ENCODE peak calls at places on chromosomes 5 and 9, in five cellular contexts. One of them, this sample, is unnamed.

GRCh38 chr5:505946-506555 is 18.2 kb downstream of the SLC9A3 start:
- DNase-seq in uterus: no peak
- DNase-seq in cardiac muscle cell: no peak
- DNase-seq in H9: no peak
- DNase-seq in HAP-1: no peak
- DNase-seq in this sample: no peak

GRCh38 chr9:125521462-125522327 is 185.3 kb downstream of the MAPKAP1 start:
- DNase-seq in uterus: no peak
- DNase-seq in cardiac muscle cell: no peak
- DNase-seq in H9: no peak
- DNase-seq in HAP-1: no peak
- DNase-seq in this sample: no peak

GRCh38 chr5:141565826-141566575 is 52.8 kb downstream of the DIAPH1 start:
- DNase-seq in uterus: no peak
- DNase-seq in cardiac muscle cell: no peak
- DNase-seq in H9: no peak
- DNase-seq in HAP-1: no peak
- DNase-seq in this sample: no peak

GRCh38 chr5:68033029-68033428 is 182.5 kb upstream of the PIK3R1 start:
- DNase-seq in uterus: no peak
- DNase-seq in cardiac muscle cell: no peak
- DNase-seq in H9: no peak
- DNase-seq in HAP-1: no peak
- DNase-seq in this sample: no peak

GRCh38 chr9:105282870-105283621 is 38.6 kb downstream of the SLC44A1 start:
- DNase-seq in uterus: no peak
- DNase-seq in cardiac muscle cell: no peak
- DNase-seq in H9: no peak
- DNase-seq in HAP-1: no peak
- DNase-seq in this sample: no peak

GRCh38 chr5:169091396-169091980 is 209.5 kb downstream of the SLIT3 start:
- DNase-seq in uterus: no peak
- DNase-seq in cardiac muscle cell: no peak
- DNase-seq in H9: no peak
- DNase-seq in HAP-1: no peak
- DNase-seq in this sample: no peak

GRCh38 chr9:2676466-2676865 is 40.8 kb upstream of the KCNV2 start:
- DNase-seq in uterus: no peak
- DNase-seq in cardiac muscle cell: no peak
- DNase-seq in H9: no peak
- DNase-seq in HAP-1: peak; percentile 51
- DNase-seq in this sample: no peak

GRCh38 chr5:80125962-80126480 is 90.9 kb downstream of the THBS4 start:
- DNase-seq in uterus: no peak
- DNase-seq in cardiac muscle cell: no peak
- DNase-seq in H9: no peak
- DNase-seq in HAP-1: no peak
- DNase-seq in this sample: no peak

GRCh38 chr5:73344835-73345234 is 103.7 kb downstream of the FOXD1 start:
- DNase-seq in uterus: no peak
- DNase-seq in cardiac muscle cell: no peak
- DNase-seq in H9: no peak
- DNase-seq in HAP-1: no peak
- DNase-seq in this sample: no peak

GRCh38 chr9:33404782-33405362 is 2.5 kb upstream of the AQP7 start:
- DNase-seq in uterus: no peak
- DNase-seq in cardiac muscle cell: no peak
- DNase-seq in H9: no peak
- DNase-seq in HAP-1: no peak
- DNase-seq in this sample: no peak

GRCh38 chr9:113299800-113300292 is 3.3 kb downstream of the RNF183 start:
- DNase-seq in uterus: no peak
- DNase-seq in cardiac muscle cell: peak; percentile 7
- DNase-seq in H9: no peak
- DNase-seq in HAP-1: no peak
- DNase-seq in this sample: no peak

GRCh38 chr5:65066385-65066784 is 297.7 kb downstream of the CWC27 start:
- DNase-seq in uterus: no peak
- DNase-seq in cardiac muscle cell: no peak
- DNase-seq in H9: no peak
- DNase-seq in HAP-1: peak; percentile 9
- DNase-seq in this sample: no peak

GRCh38 chr5:87787640-87788039 is 374.9 kb upstream of the CCNH start:
- DNase-seq in uterus: no peak
- DNase-seq in cardiac muscle cell: no peak
- DNase-seq in H9: peak; percentile 44
- DNase-seq in HAP-1: peak; percentile 48
- DNase-seq in this sample: peak; percentile 36

GRCh38 chr9:7205806-7206205 is 448.0 kb downstream of the KDM4C start:
- DNase-seq in uterus: no peak
- DNase-seq in cardiac muscle cell: peak; percentile 12
- DNase-seq in H9: no peak
- DNase-seq in HAP-1: no peak
- DNase-seq in this sample: no peak

GRCh38 chr5:147645172-147645571 is 135.3 kb upstream of the DPYSL3 start:
- DNase-seq in uterus: no peak
- DNase-seq in cardiac muscle cell: no peak
- DNase-seq in H9: no peak
- DNase-seq in HAP-1: no peak
- DNase-seq in this sample: no peak

GRCh38 chr9:72577212-72577753 is 55.9 kb downstream of the TMC1 start:
- DNase-seq in uterus: peak; percentile 23
- DNase-seq in cardiac muscle cell: no peak
- DNase-seq in H9: no peak
- DNase-seq in HAP-1: peak; percentile 51
- DNase-seq in this sample: no peak

GRCh38 chr5:71905804-71906711 is 187.0 kb downstream of the CARTPT start:
- DNase-seq in uterus: peak; percentile 23
- DNase-seq in cardiac muscle cell: peak; percentile 31
- DNase-seq in H9: no peak
- DNase-seq in HAP-1: peak; percentile 81
- DNase-seq in this sample: no peak

GRCh38 chr5:177489119-177489716 is 8.2 kb downstream of the PDLIM7 start:
- DNase-seq in uterus: no peak
- DNase-seq in cardiac muscle cell: no peak
- DNase-seq in H9: peak; percentile 69
- DNase-seq in HAP-1: no peak
- DNase-seq in this sample: no peak

GRCh38 chr5:13201022-13201421 is 743.5 kb downstream of the DNAH5 start:
- DNase-seq in uterus: no peak
- DNase-seq in cardiac muscle cell: no peak
- DNase-seq in H9: no peak
- DNase-seq in HAP-1: no peak
- DNase-seq in this sample: no peak

GRCh38 chr5:179321206-179321987 is 23.9 kb downstream of the ADAMTS2 start:
- DNase-seq in uterus: peak; percentile 11
- DNase-seq in cardiac muscle cell: no peak
- DNase-seq in H9: no peak
- DNase-seq in HAP-1: no peak
- DNase-seq in this sample: no peak

GRCh38 chr5:1285141-1285540 is 9.7 kb downstream of the TERT start:
- DNase-seq in uterus: no peak
- DNase-seq in cardiac muscle cell: no peak
- DNase-seq in H9: no peak
- DNase-seq in HAP-1: no peak
- DNase-seq in this sample: no peak

GRCh38 chr5:160183075-160183474 is 46.2 kb upstream of the FABP6 start:
- DNase-seq in uterus: no peak
- DNase-seq in cardiac muscle cell: no peak
- DNase-seq in H9: no peak
- DNase-seq in HAP-1: no peak
- DNase-seq in this sample: no peak

GRCh38 chr5:6274846-6275543 is 103.4 kb downstream of the MED10 start:
- DNase-seq in uterus: no peak
- DNase-seq in cardiac muscle cell: no peak
- DNase-seq in H9: no peak
- DNase-seq in HAP-1: no peak
- DNase-seq in this sample: no peak

GRCh38 chr9:17060450-17060849 is 74.4 kb upstream of the CNTLN start:
- DNase-seq in uterus: no peak
- DNase-seq in cardiac muscle cell: no peak
- DNase-seq in H9: no peak
- DNase-seq in HAP-1: no peak
- DNase-seq in this sample: no peak

DNA sequence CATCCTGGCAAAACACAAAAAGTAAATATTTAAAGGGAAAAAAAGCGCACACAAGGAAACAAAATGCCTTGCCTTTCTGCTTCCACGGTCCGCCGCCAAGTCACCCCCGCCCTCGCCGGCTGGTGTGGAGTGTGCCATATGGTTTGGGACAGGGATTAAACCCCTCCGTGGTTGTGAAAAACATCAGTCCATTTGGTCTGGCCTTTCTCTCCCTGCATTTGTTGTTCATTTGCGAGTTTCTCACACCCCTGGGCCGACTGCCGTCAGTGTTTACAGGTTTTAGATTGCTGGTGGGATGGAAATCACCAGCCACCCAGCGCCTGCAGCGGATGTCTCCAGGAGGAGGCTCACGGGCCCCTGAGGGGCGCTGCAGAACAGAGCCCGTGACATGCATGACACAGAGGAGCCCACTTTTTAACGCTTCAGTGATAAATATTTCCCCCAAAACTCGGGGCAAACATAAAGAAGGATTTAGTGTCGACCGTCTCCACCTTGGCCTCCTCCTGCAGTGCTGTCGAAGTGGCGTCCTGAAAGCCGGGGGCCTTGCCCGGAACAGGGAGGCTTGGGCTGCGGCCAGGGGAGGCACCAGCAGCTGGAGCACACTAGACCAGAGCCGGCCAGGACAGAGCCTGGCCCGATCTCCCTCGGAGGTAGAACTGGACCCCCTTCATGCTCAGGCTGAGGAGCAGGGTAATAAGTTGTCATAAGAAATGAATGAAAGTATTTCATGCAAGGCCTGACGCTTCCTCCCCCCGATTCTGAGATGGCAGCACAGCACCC is 161.4 kb downstream of the HSD17B3 start:
- DNase-seq in uterus: no peak
- DNase-seq in cardiac muscle cell: no peak
- DNase-seq in H9: peak; percentile 53
- DNase-seq in HAP-1: no peak
- DNase-seq in this sample: no peak
- H3K4me1 ChIP-seq in uterus: peaks cover 6% of the 10 kb centered on the region
- H3K4me1 ChIP-seq in cardiac muscle cell: peaks cover 12% of the 10 kb centered on the region
- H3K4me1 ChIP-seq in H9: peaks cover 4% of the 10 kb centered on the region
- H3K4me1 ChIP-seq in HAP-1: peaks cover 20% of the 10 kb centered on the region
- H3K4me1 ChIP-seq in this sample: peaks cover 10% of the 10 kb centered on the region

GRCh38 chr9:127855522-127855921 is 1.1 kb upstream of the ENG start:
- DNase-seq in uterus: no peak
- DNase-seq in cardiac muscle cell: no peak
- DNase-seq in H9: no peak
- DNase-seq in HAP-1: no peak
- DNase-seq in this sample: no peak

GRCh38 chr9:127854169-127854833 is at the start of gene ENG:
- DNase-seq in uterus: peak; percentile 77
- DNase-seq in cardiac muscle cell: no peak
- DNase-seq in H9: peak; percentile 75
- DNase-seq in HAP-1: no peak
- DNase-seq in this sample: no peak

GRCh38 chr9:127857278-127857677 is 2.8 kb upstream of the ENG start:
- DNase-seq in uterus: no peak
- DNase-seq in cardiac muscle cell: no peak
- DNase-seq in H9: no peak
- DNase-seq in HAP-1: no peak
- DNase-seq in this sample: no peak

GRCh38 chr9:127858041-127858512 is 3.6 kb upstream of the ENG start:
- DNase-seq in uterus: peak; percentile 59
- DNase-seq in cardiac muscle cell: no peak
- DNase-seq in H9: no peak
- DNase-seq in HAP-1: no peak
- DNase-seq in this sample: no peak

DNA sequence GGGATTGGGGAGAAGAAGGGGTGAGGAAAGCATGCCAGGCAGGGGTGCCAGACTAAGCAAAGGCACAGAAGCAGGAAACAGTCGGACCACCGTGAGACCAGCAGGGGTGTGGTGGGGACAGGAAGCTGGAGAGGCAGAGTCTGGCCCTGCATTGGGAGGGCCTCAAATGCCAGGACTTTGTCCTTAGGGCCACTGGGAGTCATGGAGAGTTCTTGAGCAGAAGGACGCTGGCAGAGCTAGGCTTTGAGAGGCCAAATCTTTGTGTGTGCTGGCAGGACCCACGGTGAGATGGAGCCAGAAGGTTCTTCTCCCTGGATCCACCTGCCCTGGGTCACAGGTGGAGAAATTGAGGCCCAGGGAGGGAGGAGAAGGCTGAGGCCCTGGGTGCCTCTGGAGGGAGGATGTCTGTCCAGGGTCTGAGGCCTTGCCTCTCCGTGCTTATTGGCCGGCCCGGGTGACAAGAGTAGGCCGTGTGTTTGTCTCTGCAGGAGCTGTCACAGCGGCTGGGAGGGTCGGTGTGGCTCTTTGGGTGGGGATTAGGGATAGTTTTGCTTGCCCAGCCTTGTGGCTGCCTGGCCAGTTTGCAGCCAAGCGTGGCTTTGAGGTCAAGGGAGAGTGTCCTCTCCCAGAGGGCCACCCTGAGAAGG is 1.8 kb upstream of the ENG start:
- DNase-seq in uterus: no peak
- DNase-seq in cardiac muscle cell: no peak
- DNase-seq in H9: no peak
- DNase-seq in HAP-1: no peak
- DNase-seq in this sample: no peak
- H3K4me1 ChIP-seq in uterus: peaks cover 9% of the 10 kb centered on the region
- H3K4me1 ChIP-seq in cardiac muscle cell: peaks cover 47% of the 10 kb centered on the region
- H3K4me1 ChIP-seq in H9: no peaks in the 10 kb centered on the region
- H3K4me1 ChIP-seq in HAP-1: no peaks in the 10 kb centered on the region
- H3K4me1 ChIP-seq in this sample: peaks cover 3% of the 10 kb centered on the region

GRCh38 chr5:102737161-102737560 is 17.9 kb upstream of the PAM start:
- DNase-seq in uterus: no peak
- DNase-seq in cardiac muscle cell: no peak
- DNase-seq in H9: no peak
- DNase-seq in HAP-1: no peak
- DNase-seq in this sample: no peak
- H3K4me1 ChIP-seq in uterus: no peaks in the 10 kb centered on the region
- H3K4me1 ChIP-seq in cardiac muscle cell: no peaks in the 10 kb centered on the region
- H3K4me1 ChIP-seq in H9: no peaks in the 10 kb centered on the region
- H3K4me1 ChIP-seq in HAP-1: no peaks in the 10 kb centered on the region
- H3K4me1 ChIP-seq in this sample: no peaks in the 10 kb centered on the region

DNA sequence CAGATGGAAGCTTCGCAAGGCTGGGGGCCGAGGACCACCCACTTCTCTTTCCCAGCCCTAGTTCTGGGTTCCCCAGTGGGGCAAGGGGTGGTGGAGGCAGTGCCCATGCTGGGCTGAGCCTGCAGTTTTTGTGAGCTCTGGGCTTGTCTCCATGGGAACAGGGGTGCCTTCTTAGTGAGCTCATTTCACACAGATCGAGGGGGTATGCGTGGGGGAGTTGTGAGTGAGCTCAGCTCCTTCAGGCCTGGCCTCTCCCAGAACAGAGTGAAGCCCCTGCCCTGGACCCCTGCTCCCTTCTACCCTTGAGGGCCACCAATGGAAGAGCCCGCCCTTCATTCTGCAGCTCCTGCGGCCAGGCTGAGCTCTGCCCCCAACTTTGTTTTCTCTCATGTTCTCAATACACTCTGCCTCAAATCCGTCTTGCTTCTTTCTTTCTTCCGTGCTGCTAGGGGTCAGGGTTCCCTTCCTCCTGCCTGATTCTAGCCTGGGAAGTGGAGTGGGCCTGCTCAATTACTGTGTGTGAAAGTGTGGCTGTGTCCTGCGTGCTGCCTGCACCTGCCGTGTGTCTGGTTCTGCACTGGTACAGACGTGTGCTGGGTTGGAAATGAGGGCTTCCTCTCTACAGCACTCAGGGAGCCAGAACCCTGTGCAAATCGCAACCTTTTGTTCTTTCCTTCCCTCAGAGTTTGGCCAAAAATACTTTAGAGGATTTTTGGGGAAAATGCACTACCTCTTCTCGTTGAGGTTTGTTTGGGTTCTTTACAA is 8.9 kb upstream of the MYOZ3 start:
- DNase-seq in uterus: no peak
- DNase-seq in cardiac muscle cell: no peak
- DNase-seq in H9: no peak
- DNase-seq in HAP-1: no peak
- DNase-seq in this sample: no peak
- H3K4me1 ChIP-seq in uterus: peaks cover 17% of the 10 kb centered on the region
- H3K4me1 ChIP-seq in cardiac muscle cell: peaks cover 3% of the 10 kb centered on the region
- H3K4me1 ChIP-seq in H9: no peaks in the 10 kb centered on the region
- H3K4me1 ChIP-seq in HAP-1: peaks cover 3% of the 10 kb centered on the region
- H3K4me1 ChIP-seq in this sample: peaks cover 35% of the 10 kb centered on the region